ENCODE peak calls at places on chromosomes 1 and 21, in seven cellular contexts. One of them, this sample, is unnamed.

GRCh38 chr1:2386636-2387611 is 4.4 kb downstream of the MORN1 start:
- DNase-seq in central memory CD8-positive, alpha-beta T cell: no peak
- DNase-seq in GM12892: no peak
- DNase-seq in CD4-positive, alpha-beta memory T cell: no peak
- DNase-seq in EH: no peak
- DNase-seq in GM23248: no peak
- DNase-seq in GM20000: no peak
- DNase-seq in this sample: no peak

GRCh38 chr1:56525463-56526155 is 53.8 kb downstream of the PLPP3 start:
- DNase-seq in GM20000: peak
- DNase-seq in CD4-positive, alpha-beta memory T cell: no peak
- DNase-seq in EH: peak
- DNase-seq in GM12892: no peak
- DNase-seq in GM23248: peak
- DNase-seq in central memory CD8-positive, alpha-beta T cell: no peak
- DNase-seq in this sample: no peak

GRCh38 chr1:244361764-244362473 is 89.8 kb downstream of the ADSS2 start:
- DNase-seq in GM23248: peak
- DNase-seq in GM12892: no peak
- DNase-seq in CD4-positive, alpha-beta memory T cell: no peak
- DNase-seq in central memory CD8-positive, alpha-beta T cell: no peak
- DNase-seq in EH: peak
- DNase-seq in GM20000: no peak
- DNase-seq in this sample: no peak

GRCh38 chr1:21175670-21176581 is 771 bp downstream of the EIF4G3 start:
- DNase-seq in EH: peak
- DNase-seq in CD4-positive, alpha-beta memory T cell: peak
- DNase-seq in central memory CD8-positive, alpha-beta T cell: no peak
- DNase-seq in GM12892: peak
- DNase-seq in GM20000: peak
- DNase-seq in GM23248: peak
- DNase-seq in this sample: peak

GRCh38 chr1:1157914-1158710 is 15.6 kb upstream of the TTLL10 start:
- DNase-seq in GM23248: peak
- DNase-seq in CD4-positive, alpha-beta memory T cell: peak
- DNase-seq in GM20000: peak
- DNase-seq in GM12892: peak
- DNase-seq in central memory CD8-positive, alpha-beta T cell: no peak
- DNase-seq in EH: peak
- DNase-seq in this sample: peak

GRCh38 chr1:89089962-89090361 is 25.0 kb upstream of the GBP1 start:
- DNase-seq in central memory CD8-positive, alpha-beta T cell: no peak
- DNase-seq in GM23248: no peak
- DNase-seq in GM20000: no peak
- DNase-seq in CD4-positive, alpha-beta memory T cell: no peak
- DNase-seq in EH: peak
- DNase-seq in GM12892: no peak
- DNase-seq in this sample: no peak

GRCh38 chr1:229581485-229581884 is 23.0 kb upstream of the ABCB10 start:
- DNase-seq in central memory CD8-positive, alpha-beta T cell: no peak
- DNase-seq in GM23248: no peak
- DNase-seq in CD4-positive, alpha-beta memory T cell: no peak
- DNase-seq in GM12892: no peak
- DNase-seq in EH: no peak
- DNase-seq in GM20000: no peak
- DNase-seq in this sample: no peak

GRCh38 chr1:44740179-44740617 is 561 bp downstream of the KIF2C start:
- DNase-seq in CD4-positive, alpha-beta memory T cell: no peak
- DNase-seq in central memory CD8-positive, alpha-beta T cell: no peak
- DNase-seq in GM12892: no peak
- DNase-seq in GM23248: peak
- DNase-seq in GM20000: no peak
- DNase-seq in EH: no peak
- DNase-seq in this sample: peak

GRCh38 chr1:111955755-111956154 is 33.7 kb downstream of the KCND3 start:
- DNase-seq in central memory CD8-positive, alpha-beta T cell: no peak
- DNase-seq in GM23248: peak
- DNase-seq in GM20000: no peak
- DNase-seq in GM12892: no peak
- DNase-seq in CD4-positive, alpha-beta memory T cell: no peak
- DNase-seq in EH: peak
- DNase-seq in this sample: no peak

GRCh38 chr21:44618909-44619308 is 7.0 kb downstream of the KRTAP10-8 start:
- DNase-seq in EH: no peak
- DNase-seq in GM20000: no peak
- DNase-seq in central memory CD8-positive, alpha-beta T cell: no peak
- DNase-seq in CD4-positive, alpha-beta memory T cell: peak
- DNase-seq in GM23248: no peak
- DNase-seq in GM12892: no peak
- DNase-seq in this sample: no peak

GRCh38 chr21:36203603-36203889 is 46.9 kb downstream of the DOP1B start:
- DNase-seq in EH: peak
- DNase-seq in central memory CD8-positive, alpha-beta T cell: no peak
- DNase-seq in CD4-positive, alpha-beta memory T cell: no peak
- DNase-seq in GM23248: peak
- DNase-seq in GM12892: peak
- DNase-seq in GM20000: peak
- DNase-seq in this sample: no peak

GRCh38 chr1:231317306-231318014 is 20.2 kb downstream of the EXOC8 start:
- DNase-seq in central memory CD8-positive, alpha-beta T cell: no peak
- DNase-seq in CD4-positive, alpha-beta memory T cell: no peak
- DNase-seq in EH: no peak
- DNase-seq in GM23248: no peak
- DNase-seq in GM20000: no peak
- DNase-seq in GM12892: no peak
- DNase-seq in this sample: no peak